ENCODE peak calls at places on chromosomes 3 and 15, in four cellular contexts. T, Q, G and U are unnamed samples.

GRCh38 chr3:12180218-12180617 is 21.5 kb upstream of the TIMP4 start:
- DNase-seq in T (no peak), Q (no peak), G (no peak), U (peak; percentile 28)

GRCh38 chr3:85524104-85524503 is 565.3 kb downstream of the CADM2 start:
- DNase-seq in T (no peak), Q (no peak), G (no peak), U (no peak)

GRCh38 chr3:156553705-156554356 is 1.1 kb downstream of the SSR3 start:
- DNase-seq in G (no peak), Q (peak; percentile 77), T (peak; percentile 60), U (peak; percentile 13)

GRCh38 chr3:168249539-168250414 is 154.1 kb upstream of the GOLIM4 start:
- DNase-seq in Q (peak; percentile 2), G (no peak), T (peak; percentile 54), U (peak; percentile 89)

GRCh38 chr3:71087109-71088018 is 496.2 kb downstream of the FOXP1 start:
- DNase-seq in G (peak; percentile 80), T (peak; percentile 83), Q (no peak), U (no peak)

GRCh38 chr3:197542741-197543454 is 12.9 kb downstream of the BDH1 start:
- DNase-seq in G (no peak), Q (no peak), T (no peak), U (no peak)

GRCh38 chr3:71680588-71680987 is 44.6 kb downstream of the EIF4E3 start:
- DNase-seq in Q (no peak), T (no peak), G (no peak), U (no peak)

GRCh38 chr15:78507831-78508160 is 419 bp downstream of the HYKK start:
- DNase-seq in Q (no peak), T (no peak), G (no peak), U (no peak)

GRCh38 chr3:120689395-120689794 is 7.4 kb upstream of the HGD start:
- DNase-seq in T (peak; percentile 13), Q (no peak), G (no peak), U (no peak)

GRCh38 chr15:21261396-21261964 is 178.8 kb downstream of the POTEB3 start:
- DNase-seq in Q (no peak), T (no peak), G (no peak), U (no peak)

GRCh38 chr3:71962561-71963240 is 177.8 kb upstream of the PROK2 start:
- DNase-seq in G (no peak), T (no peak), Q (no peak), U (no peak)

GRCh38 chr3:43649365-43649968 is 27.7 kb upstream of the ANO10 start:
- DNase-seq in T (no peak), G (no peak), Q (peak; percentile 55), U (no peak)

GRCh38 chr15:25705430-25706115 is 157.6 kb downstream of the ATP10A start:
- DNase-seq in Q (no peak), T (no peak), G (no peak), U (no peak)

GRCh38 chr15:89195836-89196235 is 25.5 kb downstream of the RLBP1 start:
- DNase-seq in Q (no peak), T (no peak), G (no peak), U (no peak)

GRCh38 chr3:152436707-152437615 is 168.2 kb downstream of the MBNL1 start:
- DNase-seq in Q (peak; percentile 46), T (no peak), G (no peak), U (peak; percentile 22)

DNA sequence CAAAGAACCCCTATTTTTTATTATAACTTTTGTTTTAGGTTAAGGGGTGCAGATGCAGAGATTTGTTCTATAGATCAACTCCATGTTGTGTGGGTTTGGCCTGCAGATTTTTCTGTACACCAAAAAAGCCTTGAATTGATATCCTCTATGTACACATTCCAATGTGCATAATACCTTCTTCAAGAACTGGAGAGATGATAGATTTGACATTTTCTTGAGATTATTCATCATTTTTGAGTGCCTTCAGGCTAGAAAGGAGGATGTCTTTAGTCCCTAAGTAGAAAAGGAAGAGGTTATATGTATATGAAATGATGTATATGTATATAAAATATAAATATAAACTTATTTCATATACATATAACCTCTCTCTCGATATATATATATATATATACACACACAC is 1190.0 kb upstream of the ALCAM start:
- DNase-seq in Q (no peak), G (no peak), T (no peak), U (no peak)
- TF ChIP-seq MXI1 in Q (no peak), G (no peak), T (no peak), U (no peak)

DNA sequence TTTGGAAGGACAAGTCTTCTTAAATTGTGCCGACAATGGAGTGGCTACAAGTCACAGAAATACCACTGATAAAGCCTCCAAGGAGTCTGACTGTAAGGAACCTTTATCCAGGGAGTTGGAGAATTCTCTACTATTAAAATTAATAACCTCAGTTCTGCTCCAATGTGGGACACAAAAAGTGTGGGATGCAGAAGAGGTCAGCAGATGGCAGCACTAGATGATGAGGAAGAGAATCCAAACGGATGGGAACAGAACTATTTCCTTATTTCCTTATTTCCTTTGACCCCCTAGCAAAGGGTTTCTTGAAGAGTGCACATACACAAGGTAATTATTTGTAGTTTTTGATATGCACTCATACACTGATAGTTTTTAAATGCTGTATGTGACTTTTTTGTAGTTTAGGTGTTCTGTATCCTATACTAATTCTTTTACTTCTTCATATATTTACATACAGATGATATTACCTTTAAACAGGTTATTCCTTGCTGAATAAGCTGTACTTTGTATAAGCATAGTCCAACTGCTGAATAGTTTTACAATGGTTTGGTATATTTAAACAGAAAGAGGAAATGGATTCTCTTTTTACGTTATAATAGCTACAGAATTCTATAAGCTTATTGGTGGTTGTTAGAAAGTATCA is 25.6 kb upstream of the NLGN1 start:
- DNase-seq in Q (peak; percentile 15), T (no peak), G (no peak), U (peak; percentile 21)
- TF ChIP-seq SIN3A in Q (no peak), T (no peak), G (no peak), U (no peak)

GRCh38 chr3:133885241-133885711 is 10.4 kb downstream of the RAB6B start:
- DNase-seq in Q (no peak), G (no peak), T (no peak), U (no peak)
- TF ChIP-seq MXI1 in Q (no peak), G (no peak), T (no peak), U (no peak)

GRCh38 chr15:74295800-74296199 is 59.7 kb downstream of the CCDC33 start:
- DNase-seq in G (no peak), Q (peak; percentile 25), T (no peak), U (no peak)
- TF ChIP-seq SIN3A in G (no peak), Q (no peak), T (no peak), U (no peak)

GRCh38 chr15:23857028-23857641 is 170.0 kb upstream of the NDN start:
- DNase-seq in Q (peak; percentile 52), T (peak; percentile 53), G (no peak), U (peak; percentile 30)
- TF ChIP-seq MXI1 in Q (no peak), T (no peak), G (no peak), U (no peak)

GRCh38 chr3:112411425-112411824 is 78.5 kb downstream of the CD200 start:
- DNase-seq in Q (no peak), G (no peak), T (no peak), U (no peak)
- TF ChIP-seq SIN3A in Q (no peak), G (no peak), T (no peak), U (no peak)

DNA sequence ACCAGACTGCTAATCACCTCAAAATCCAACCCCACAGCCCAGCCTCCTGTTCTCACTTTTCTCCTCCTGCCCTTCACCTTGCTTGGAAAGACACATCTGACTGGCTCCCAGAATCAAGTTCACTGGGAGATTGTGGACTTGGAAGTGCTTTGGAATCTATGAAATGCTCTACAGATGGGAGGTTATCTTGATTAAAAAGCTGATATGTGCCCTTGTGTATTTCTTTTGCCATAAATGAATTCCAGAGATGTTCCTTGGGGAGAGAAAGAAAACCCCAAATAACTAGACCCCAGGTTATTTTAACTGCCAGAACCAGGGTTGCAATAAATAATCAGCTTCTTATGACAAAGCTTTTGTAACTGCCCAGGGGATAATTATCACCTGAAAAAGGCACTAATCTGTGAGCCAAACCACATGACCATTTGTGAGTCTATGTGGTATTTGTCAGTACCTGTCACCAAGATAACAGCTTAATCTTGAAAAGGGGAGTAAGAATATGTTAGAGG is 21.7 kb upstream of the ARHGEF3 start:
- DNase-seq in T (no peak), G (no peak), Q (no peak), U (no peak)
- TF ChIP-seq MXI1 in T (no peak), G (no peak), Q (no peak), U (no peak)